ENCODE peak calls at places on chromosomes 6 and 20, in four cellular contexts. J is H1, N is HepG2, L is K562. H is an unnamed sample.
A peak's percentile ranks its signal among the peaks of the same experiment; 100 is the strongest.

GRCh38 chr6:84260926-84261325 is 33.5 kb upstream of the CEP162 start:
- DNase-seq in J (no peak), L (no peak), N (no peak), H (no peak)

GRCh38 chr6:69974193-69974592 is 107.8 kb downstream of the COL19A1 start:
- DNase-seq in L (peak; percentile 11), N (no peak), J (no peak), H (no peak)

GRCh38 chr6:79557683-79558082 is 20.5 kb upstream of the LCA5 start:
- DNase-seq in J (no peak), L (no peak), N (no peak), H (no peak)

GRCh38 chr6:113969888-113970807 is 800 bp downstream of the HDAC2 start:
- DNase-seq in L (peak; percentile 57), N (peak; percentile 48), J (no peak), H (no peak)

GRCh38 chr6:45655630-45656422 is 278.1 kb upstream of the SUPT3H start:
- DNase-seq in J (no peak), L (no peak), N (no peak), H (peak; percentile 94)

GRCh38 chr6:39143238-39143930 is 28.4 kb upstream of the SAYSD1 start:
- DNase-seq in L (no peak), N (no peak), J (no peak), H (no peak)

GRCh38 chr20:53578492-53579222 is 15.0 kb downstream of the ZNF217 start:
- DNase-seq in L (peak; percentile 79), J (no peak), N (peak; percentile 94), H (peak; percentile 82)

GRCh38 chr6:170102582-170103481 is 188.0 kb downstream of the DLL1 start:
- DNase-seq in J (no peak), L (no peak), N (no peak), H (no peak)

GRCh38 chr20:13231031-13231752 is 10.1 kb downstream of the ISM1 start:
- DNase-seq in J (no peak), N (no peak), L (no peak), H (no peak)

GRCh38 chr6:169723991-169724553 is at the start of gene PHF10:
- DNase-seq in J (no peak), L (peak; percentile 84), N (no peak), H (no peak)

GRCh38 chr6:20630617-20631448 is 96.6 kb downstream of the CDKAL1 start:
- DNase-seq in N (peak; percentile 88), L (no peak), J (no peak), H (peak; percentile 63)

GRCh38 chr6:48111143-48111506 is at the start of gene PTCHD4:
- DNase-seq in J (peak; percentile 7), L (no peak), N (peak; percentile 86), H (peak; percentile 13)

GRCh38 chr6:105346052-105346451 is 56.8 kb downstream of the PREP start:
- DNase-seq in L (no peak), J (no peak), N (peak; percentile 41), H (no peak)

GRCh38 chr20:47250360-47250759 is 106.1 kb downstream of the ZMYND8 start:
- DNase-seq in J (no peak), L (no peak), N (peak; percentile 49), H (no peak)

GRCh38 chr20:32189691-32190607 is 17.6 kb downstream of the PLAGL2 start:
- DNase-seq in N (no peak), L (no peak), J (no peak), H (no peak)

GRCh38 chr6:13531956-13532355 is 42.4 kb upstream of the SIRT5 start:
- DNase-seq in N (no peak), L (no peak), J (no peak), H (no peak)

GRCh38 chr6:53771780-53772624 is 22.8 kb upstream of the LRRC1 start:
- DNase-seq in L (no peak), N (no peak), J (no peak), H (no peak)

GRCh38 chr6:26304213-26305096 is 60.5 kb upstream of the BTN3A2 start:
- DNase-seq in L (peak; percentile 26), N (no peak), J (no peak), H (peak; percentile 81)

GRCh38 chr20:15902493-15902892 is 670.8 kb downstream of the KIF16B start:
- DNase-seq in N (no peak), J (peak; percentile 27), L (no peak), H (no peak)

GRCh38 chr6:3212261-3212660 is 15.2 kb downstream of the TUBB2B start:
- DNase-seq in J (no peak), N (no peak), L (no peak), H (no peak)

GRCh38 chr6:113779656-113780055 is 77.5 kb upstream of the MARCKS start:
- DNase-seq in J (no peak), N (no peak), L (no peak), H (no peak)

GRCh38 chr6:147779624-147780023 is 271.1 kb downstream of the SAMD5 start:
- DNase-seq in J (no peak), L (no peak), N (no peak), H (no peak)

GRCh38 chr6:100461920-100462295 is 2.8 kb downstream of the SIM1 start:
- DNase-seq in N (no peak), J (no peak), L (no peak), H (no peak)

GRCh38 chr20:64039293-64040160 is 3.5 kb downstream of the C20orf204 start:
- DNase-seq in N (no peak), L (no peak), J (no peak), H (no peak)

GRCh38 chr6:38350882-38351281 is 288.8 kb downstream of the BTBD9 start:
- DNase-seq in J (no peak), N (no peak), L (no peak), H (no peak)

GRCh38 chr20:3728354-3728753 is 4.1 kb upstream of the HSPA12B start:
- DNase-seq in L (no peak), N (no peak), J (no peak), H (no peak)

GRCh38 chr6:53714395-53714794 is 48.8 kb upstream of the KLHL31 start:
- DNase-seq in J (no peak), L (no peak), N (no peak), H (no peak)

GRCh38 chr6:160227769-160228161 is 30.9 kb downstream of the SLC22A2 start:
- DNase-seq in J (no peak), N (no peak), L (no peak), H (no peak)

GRCh38 chr6:28757429-28758045 is 166.2 kb downstream of the TRIM27 start:
- DNase-seq in L (peak; percentile 33), N (peak; percentile 29), J (no peak), H (no peak)

GRCh38 chr20:49811825-49812462 is 684 bp upstream of the SLC9A8 start:
- DNase-seq in L (peak; percentile 44), N (no peak), J (no peak), H (no peak)

GRCh38 chr6:38567436-38567835 is 72.3 kb downstream of the BTBD9 start:
- DNase-seq in L (no peak), N (no peak), J (no peak), H (peak; percentile 21)

GRCh38 chr20:36101201-36101600 is 53.3 kb upstream of the EPB41L1 start:
- DNase-seq in L (no peak), J (no peak), N (no peak), H (no peak)

GRCh38 chr20:50330504-50331313 is 140.1 kb downstream of the CEBPB start:
- DNase-seq in N (peak; percentile 79), J (no peak), L (no peak), H (no peak)

GRCh38 chr6:76217606-76218005 is 145.1 kb upstream of the IMPG1 start:
- DNase-seq in L (no peak), J (no peak), N (no peak), H (no peak)

GRCh38 chr6:11784341-11784740 is 5.7 kb upstream of the ADTRP start:
- DNase-seq in J (no peak), L (no peak), N (no peak), H (no peak)

GRCh38 chr6:146041282-146041681 is 12.4 kb downstream of the GRM1 start:
- DNase-seq in J (peak; percentile 39), L (no peak), N (peak; percentile 33), H (peak; percentile 18)

GRCh38 chr20:51631011-51631950 is 88.8 kb upstream of the NFATC2 start:
- DNase-seq in L (peak; percentile 53), N (peak; percentile 28), J (no peak), H (peak; percentile 91)
- TF ChIP-seq FOSL1 in L (peak; percentile 94), N (no peak), J (no peak), H (peak; percentile 95)

GRCh38 chr20:41249371-41249770 is 68.2 kb downstream of the ZHX3 start:
- DNase-seq in N (no peak), L (no peak), J (no peak), H (no peak)

GRCh38 chr20:41248371-41249024 is 69.0 kb downstream of the ZHX3 start:
- DNase-seq in N (no peak), L (no peak), J (no peak), H (no peak)

GRCh38 chr20:41245086-41245707 is 72.3 kb downstream of the ZHX3 start:
- DNase-seq in L (no peak), N (peak; percentile 15), J (peak; percentile 33), H (no peak)

GRCh38 chr20:41247523-41248370 is 69.8 kb downstream of the ZHX3 start:
- DNase-seq in N (no peak), L (no peak), J (no peak), H (no peak)

GRCh38 chr20:41249781-41250281 is 67.7 kb downstream of the ZHX3 start:
- DNase-seq in N (peak; percentile 55), J (peak; percentile 56), L (peak; percentile 53), H (no peak)
- TF ChIP-seq RAD21 in N (peak; percentile 73), J (peak; percentile 84), L (peak; percentile 80), H (peak; percentile 52)

DNA sequence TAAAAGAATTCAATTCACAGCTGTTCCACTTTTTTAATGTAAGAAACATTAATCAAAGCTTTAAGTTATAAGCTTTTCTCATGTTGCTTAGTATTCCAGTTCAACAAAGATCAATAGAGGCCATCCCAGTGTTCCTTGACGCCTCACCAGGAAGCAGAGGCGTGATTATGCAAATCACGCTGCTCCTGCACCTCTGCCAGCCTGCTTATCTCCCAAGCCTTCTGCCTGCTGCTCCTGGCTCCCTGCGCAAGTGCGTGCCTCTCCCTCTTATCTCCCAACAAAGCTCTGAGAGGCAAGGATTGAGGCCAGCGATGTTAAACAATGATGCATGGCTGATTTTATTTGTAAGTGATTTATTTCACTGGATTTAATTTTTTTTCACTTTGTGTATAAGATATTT is 42.8 kb downstream of the INSM1 start:
- DNase-seq in N (no peak), J (peak; percentile 17), L (peak; percentile 18), H (no peak)
- TF ChIP-seq SP1 in N (no peak), J (no peak), L (no peak), H (no peak)

GRCh38 chr6:35061102-35061615 is 80.0 kb downstream of the TCP11 start:
- DNase-seq in N (no peak), J (no peak), L (no peak), H (no peak)
- TF ChIP-seq FOSL1 in N (no peak), J (no peak), L (no peak), H (no peak)

H was measured in HCT116.